ENCODE peak calls at places on chromosomes 11 and 22, in four cellular contexts. V is GM04503; B is NCI-H1436; F is CD8-positive, alpha-beta T cell. Z is an unnamed sample.

GRCh38 chr11:7056828-7057513 is 31.8 kb upstream of the RBMXL2 start:
- DNase-seq in V (no peak), B (no peak), F (no peak), Z (no peak)

GRCh38 chr11:35272391-35272821 is 133.4 kb downstream of the CD44 start:
- DNase-seq in V (no peak), F (peak), B (no peak), Z (no peak)

GRCh38 chr11:134951305-134951700 is 539.3 kb upstream of the B3GAT1 start:
- DNase-seq in V (peak), B (no peak), F (no peak), Z (no peak)

GRCh38 chr11:26953770-26954392 is 40.0 kb upstream of the FIBIN start:
- DNase-seq in F (no peak), V (no peak), B (no peak), Z (no peak)

GRCh38 chr22:47631571-47632102 is 869.2 kb downstream of the TBC1D22A start:
- DNase-seq in F (no peak), B (peak), V (no peak), Z (no peak)

GRCh38 chr11:95335989-95336388 is 105.0 kb upstream of the SESN3 start:
- DNase-seq in B (no peak), F (no peak), V (no peak), Z (no peak)

GRCh38 chr11:104093426-104094280 is 57.2 kb downstream of the DDI1 start:
- DNase-seq in B (no peak), V (no peak), F (no peak), Z (no peak)

GRCh38 chr11:70145841-70146240 is 57.3 kb upstream of the FADD start:
- DNase-seq in V (no peak), B (no peak), F (no peak), Z (no peak)

GRCh38 chr11:47514825-47515647 is 37.9 kb downstream of the CELF1 start:
- DNase-seq in B (no peak), V (peak), F (no peak), Z (no peak)

GRCh38 chr11:7605544-7605943 is 67.8 kb downstream of the CYB5R2 start:
- DNase-seq in V (no peak), F (no peak), B (no peak), Z (no peak)